ENCODE peak calls at places on chromosomes 3 and 15, in eight cellular contexts. N is GM23248, G is neural progenitor cell, U is fibroblast of lung, F is HepG2, Y is DND-41, R is astrocyte, Z is MM.1S. W is an unnamed sample. For H3K36me3, the result is how much of the 10 kb centered on the place peaks cover.

GRCh38 chr3:146065573-146066006 is 95.4 kb downstream of the PLOD2 start:
- DNase-seq in N (peak), Z (peak), R (peak), F (peak), U (peak), G (peak), Y (peak), W (peak)

GRCh38 chr3:32236377-32236776 is 2.1 kb upstream of the CMTM8 start:
- DNase-seq in F (no peak), Y (no peak), R (no peak), G (no peak), U (no peak), Z (peak), N (no peak), W (no peak)

GRCh38 chr15:99504823-99505551 is 60.8 kb upstream of the MEF2A start:
- DNase-seq in F (peak), Z (no peak), G (no peak), U (peak), R (peak), Y (no peak), N (peak), W (peak)

GRCh38 chr3:109234300-109234699 is 82.0 kb downstream of the DPPA2 start:
- DNase-seq in R (no peak), U (no peak), F (no peak), Y (peak), Z (no peak), N (no peak), G (peak), W (no peak)

GRCh38 chr3:26102376-26103110 is 312.7 kb downstream of the OXSM start:
- DNase-seq in Z (no peak), R (no peak), F (no peak), U (no peak), G (no peak), Y (no peak), N (no peak), W (no peak)

GRCh38 chr3:65953301-65953812 is 85.4 kb downstream of the MAGI1 start:
- DNase-seq in Y (no peak), Z (peak), F (peak), U (peak), R (peak), N (no peak), G (peak), W (peak)

GRCh38 chr3:122907471-122907870 is 112.6 kb downstream of the SLC49A4 start:
- DNase-seq in G (no peak), U (no peak), R (no peak), F (no peak), N (no peak), Y (no peak), Z (no peak), W (no peak)

GRCh38 chr15:71716990-71717389 is 93.4 kb upstream of the NR2E3 start:
- DNase-seq in F (no peak), U (peak), Z (no peak), Y (no peak), G (no peak), R (peak), N (peak), W (peak)

GRCh38 chr3:115359507-115359906 is 212.4 kb upstream of the ZBTB20 start:
- DNase-seq in Y (no peak), N (no peak), R (no peak), Z (peak), F (no peak), G (no peak), U (peak), W (peak)

GRCh38 chr15:92631721-92632120 is 23.9 kb downstream of the FAM174B start:
- DNase-seq in Z (no peak), N (no peak), Y (no peak), R (no peak), F (no peak), G (no peak), U (no peak), W (no peak)

GRCh38 chr3:140469491-140469890 is 208.4 kb upstream of the TRIM42 start:
- DNase-seq in F (no peak), G (no peak), Z (no peak), Y (no peak), U (peak), N (peak), R (peak), W (no peak)

GRCh38 chr3:169700195-169700594 is 36.7 kb upstream of the MECOM start:
- DNase-seq in U (no peak), G (no peak), Y (no peak), F (no peak), N (no peak), Z (no peak), R (no peak), W (no peak)

GRCh38 chr3:13011369-13012227 is 61.6 kb downstream of the IQSEC1 start:
- DNase-seq in F (peak), Z (peak), R (no peak), G (peak), Y (peak), N (no peak), U (no peak), W (no peak)

GRCh38 chr3:173932624-173933023 is 535.1 kb downstream of the NLGN1 start:
- DNase-seq in Z (peak), G (no peak), R (peak), Y (no peak), N (peak), U (peak), F (no peak), W (peak)

GRCh38 chr3:116155830-116156229 is 289.5 kb downstream of the LSAMP start:
- DNase-seq in Y (no peak), U (no peak), N (no peak), Z (no peak), F (no peak), R (no peak), G (peak), W (no peak)

GRCh38 chr3:42115946-42116345 is 24.8 kb downstream of the TRAK1 start:
- DNase-seq in N (no peak), R (no peak), Z (no peak), Y (no peak), U (no peak), F (no peak), G (no peak), W (no peak)

GRCh38 chr3:42106646-42107045 is 15.5 kb downstream of the TRAK1 start:
- DNase-seq in F (no peak), Y (no peak), G (no peak), U (no peak), Z (no peak), N (no peak), R (no peak), W (peak)

GRCh38 chr3:42115223-42115622 is 24.1 kb downstream of the TRAK1 start:
- DNase-seq in U (no peak), R (no peak), F (peak), Z (no peak), N (no peak), Y (no peak), G (no peak), W (no peak)

GRCh38 chr3:42114130-42114529 is 23.0 kb downstream of the TRAK1 start:
- DNase-seq in Y (no peak), G (no peak), F (no peak), Z (no peak), N (no peak), R (no peak), U (no peak), W (no peak)

GRCh38 chr3:42110631-42111030 is 19.5 kb downstream of the TRAK1 start:
- DNase-seq in R (no peak), Z (no peak), G (no peak), Y (no peak), U (no peak), N (no peak), F (no peak), W (no peak)
- TF ChIP-seq EZH2 in R (no peak), Z (no peak), G (no peak), Y (no peak), U (no peak), N (no peak), F (no peak), W (no peak)

GRCh38 chr15:75371901-75372688 is 3.7 kb upstream of the MAN2C1 start:
- DNase-seq in N (no peak), U (no peak), Y (no peak), G (no peak), Z (no peak), F (no peak), R (no peak), W (no peak)

GRCh38 chr15:75367913-75368688 is at the start of gene MAN2C1:
- DNase-seq in R (peak), U (peak), F (peak), N (peak), G (peak), Y (peak), Z (peak), W (peak)

GRCh38 chr15:75368689-75369239 is 357 bp upstream of the MAN2C1 start:
- DNase-seq in F (peak), N (peak), G (no peak), Y (no peak), U (peak), R (peak), Z (no peak), W (no peak)

GRCh38 chr15:75371486-75371885 is 3.1 kb upstream of the MAN2C1 start:
- DNase-seq in G (no peak), Z (no peak), F (no peak), N (no peak), Y (no peak), R (no peak), U (no peak), W (no peak)

GRCh38 chr15:75369897-75370581 is 1.6 kb upstream of the MAN2C1 start:
- DNase-seq in Z (no peak), F (peak), Y (no peak), N (no peak), U (no peak), G (no peak), R (no peak), W (no peak)
- H3K36me3 ChIP-seq in Z (under half), F (half or more), Y (half or more), N (under half), U (under half), G (under half), R (under half), W (under half)

DNA sequence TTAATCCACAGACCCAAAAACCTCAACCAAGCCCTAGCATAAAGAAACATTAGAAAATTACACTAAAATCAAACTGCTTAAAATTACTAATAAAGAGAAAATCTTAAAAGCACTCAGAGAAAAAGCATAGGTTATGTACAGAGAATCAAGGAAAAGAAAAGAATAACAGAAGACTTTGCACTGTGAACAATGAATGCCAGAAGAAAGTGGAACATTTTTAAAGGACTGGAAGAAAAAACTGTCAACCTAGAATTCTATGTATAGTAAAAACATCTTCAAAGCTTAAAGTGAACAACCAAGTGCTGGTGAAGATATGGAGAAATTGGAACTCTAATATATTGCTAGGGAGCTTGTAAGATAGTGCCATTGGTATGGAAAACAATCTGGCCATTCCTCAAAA is 82.7 kb upstream of the SLC6A11 start:
- DNase-seq in Y (no peak), N (no peak), F (no peak), R (no peak), U (no peak), G (no peak), Z (no peak), W (no peak)
- TF ChIP-seq EZH2 in Y (no peak), N (no peak), F (no peak), R (no peak), U (no peak), G (no peak), Z (no peak), W (no peak)

DNA sequence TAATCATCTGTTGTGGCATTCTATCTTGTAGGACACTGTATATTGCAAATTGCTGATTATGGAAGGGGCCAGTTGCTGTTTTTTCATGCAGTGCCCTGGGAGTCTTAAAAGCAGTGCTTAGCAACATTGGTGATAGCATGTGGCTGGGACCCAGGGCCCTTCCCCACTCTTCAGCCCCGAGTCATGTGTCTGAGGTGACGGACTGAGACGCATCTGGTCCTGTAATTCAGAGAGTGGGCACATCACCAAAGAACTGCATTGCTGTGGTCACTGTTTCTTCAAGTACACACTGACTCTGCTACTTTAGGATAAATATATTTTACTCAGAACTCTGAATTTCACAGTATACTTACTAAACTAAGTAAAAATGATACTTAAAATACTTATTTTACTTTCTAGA is 63.4 kb downstream of the SNRK start:
- DNase-seq in U (peak), N (no peak), R (peak), F (no peak), G (no peak), Z (no peak), Y (no peak), W (no peak)
- H3K36me3 ChIP-seq in U (under half), N (under half), R (under half), F (under half), G (under half), Z (under half), Y (half or more), W (half or more)

GRCh38 chr15:52803543-52804306 is 13.6 kb upstream of the ONECUT1 start:
- DNase-seq in F (no peak), Z (peak), U (no peak), N (no peak), G (peak), R (no peak), Y (peak), W (no peak)
- TF ChIP-seq EZH2 in F (peak), Z (no peak), U (peak), N (peak), G (peak), R (peak), Y (no peak), W (peak)

W was measured in endothelial cell of umbilical vein.